ENCODE peak calls at places on chromosomes 11 and 22, in seven cellular contexts. U is activated CD4-positive, alpha-beta T cell treated with anti-CD3 and anti-CD28 coated beads, Interleukin-2, amount 50 U/mL, for 24 hours; O is GM12865; F is A549; I is naive thymus-derived CD8-positive, alpha-beta T cell; B is stimulated activated CD8-positive, alpha-beta memory T cell treated with anti-CD3 and anti-CD28 coated beads, Interleukin-2, amount 100 ng/mL, for 1 hour; V is stimulated activated CD4-positive, alpha-beta T cell treated with anti-CD3 and anti-CD28 coated beads, Interleukin-2, amount 100 ng/mL, for 24 hours. L is an unnamed sample.

GRCh38 chr11:76067099-76067498 is 139.2 kb downstream of the WNT11 start:
- DNase-seq in U (no peak), B (no peak), V (no peak), O (no peak), F (no peak), I (no peak), L (no peak)

GRCh38 chr11:11982975-11983374 is 25.5 kb downstream of the DKK3 start:
- DNase-seq in B (no peak), I (no peak), U (no peak), F (no peak), V (no peak), O (no peak), L (no peak)

GRCh38 chr11:35085766-35086165 is 53.2 kb upstream of the CD44 start:
- DNase-seq in V (no peak), U (no peak), F (no peak), B (no peak), O (no peak), I (no peak), L (no peak)

GRCh38 chr11:3959015-3959917 is 103.8 kb downstream of the STIM1 start:
- DNase-seq in I (no peak), B (no peak), O (peak; percentile 19), U (no peak), V (no peak), F (peak; percentile 53), L (peak; percentile 34)

GRCh38 chr11:67268036-67268683 is 1.9 kb downstream of the GRK2 start:
- DNase-seq in O (peak; percentile 94), V (peak; percentile 72), I (peak; percentile 62), B (no peak), F (no peak), U (no peak), L (no peak)

GRCh38 chr22:29187831-29188230 is 17.9 kb upstream of the EMID1 start:
- DNase-seq in O (no peak), B (no peak), U (no peak), I (no peak), F (no peak), V (no peak), L (no peak)

GRCh38 chr11:85626496-85626895 is 648 bp downstream of the DLG2 start:
- DNase-seq in O (no peak), F (no peak), V (no peak), I (no peak), B (no peak), U (no peak), L (no peak)

GRCh38 chr11:73361953-73362776 is 14.0 kb upstream of the RELT start:
- DNase-seq in V (no peak), B (no peak), F (no peak), O (no peak), U (no peak), I (no peak), L (no peak)

GRCh38 chr22:36658900-36659299 is 44.7 kb downstream of the CACNG2 start:
- DNase-seq in U (no peak), O (no peak), V (no peak), I (no peak), F (no peak), B (no peak), L (no peak)

GRCh38 chr11:129373489-129373953 is 2.1 kb upstream of the BARX2 start:
- DNase-seq in O (no peak), F (no peak), I (no peak), V (no peak), U (no peak), B (no peak), L (no peak)

GRCh38 chr11:47280099-47280498 is 10.2 kb downstream of the MADD start:
- DNase-seq in I (no peak), F (no peak), V (no peak), O (no peak), B (no peak), U (no peak), L (no peak)